ENCODE peak calls at places on chromosomes 3 and 15, in five cellular contexts. H, P, G, T and D are unnamed samples. For H3K4me1, the result is how much of the 10 kb centered on the place peaks cover.

GRCh38 chr3:73512095-73512494 is 112.6 kb downstream of the PDZRN3 start:
- DNase-seq in T (no peak), G (no peak), H (no peak), P (no peak), D (no peak)

GRCh38 chr15:90234519-90234988 is 545 bp downstream of the GDPGP1 start:
- DNase-seq in P (no peak), H (peak), T (no peak), G (no peak), D (no peak)

GRCh38 chr3:108953210-108953609 is 469 bp downstream of the GUCA1C start:
- DNase-seq in P (no peak), H (peak), T (no peak), G (no peak), D (peak)

GRCh38 chr15:77455696-77456293 is 35.1 kb downstream of the HMG20A start:
- DNase-seq in H (peak), G (no peak), P (no peak), T (no peak), D (no peak)

GRCh38 chr3:32160706-32161105 is 54.3 kb downstream of the GPD1L start:
- DNase-seq in T (no peak), P (no peak), G (no peak), H (no peak), D (no peak)

GRCh38 chr15:81930582-81931369 is 115.0 kb downstream of the MEX3B start:
- DNase-seq in T (no peak), H (peak), P (no peak), G (no peak), D (no peak)

GRCh38 chr15:65584241-65584640 is 26.7 kb downstream of the INTS14 start:
- DNase-seq in P (no peak), T (no peak), H (no peak), G (no peak), D (no peak)

GRCh38 chr15:85837011-85837433 is 42.3 kb upstream of the KLHL25 start:
- DNase-seq in G (no peak), P (no peak), H (peak), T (no peak), D (peak)

GRCh38 chr3:25454411-25454927 is 26.4 kb downstream of the RARB start:
- DNase-seq in T (no peak), G (no peak), H (peak), P (no peak), D (peak)

GRCh38 chr3:185216587-185216918 is 37.3 kb downstream of the EHHADH start:
- DNase-seq in G (no peak), H (no peak), T (peak), P (no peak), D (no peak)

GRCh38 chr3:36893137-36893557 is 51.7 kb downstream of the TRANK1 start:
- DNase-seq in T (peak), P (no peak), G (peak), H (peak), D (peak)

GRCh38 chr3:179750720-179751328 is 98.0 kb downstream of the USP13 start:
- DNase-seq in P (no peak), H (peak), G (no peak), T (no peak), D (peak)

GRCh38 chr3:149460123-149460522 is 14.4 kb upstream of the TM4SF4 start:
- DNase-seq in P (peak), H (no peak), G (peak), T (no peak), D (no peak)

GRCh38 chr3:32340639-32341365 is 50.9 kb upstream of the CMTM7 start:
- DNase-seq in T (peak), H (no peak), P (no peak), G (no peak), D (no peak)

GRCh38 chr3:159854500-159855124 is 134.0 kb upstream of the IL12A start:
- DNase-seq in G (no peak), P (no peak), H (peak), T (no peak), D (peak)

GRCh38 chr3:189292667-189293478 is 121.1 kb downstream of the TPRG1 start:
- DNase-seq in H (peak), P (no peak), G (no peak), T (no peak), D (no peak)

GRCh38 chr3:133882986-133883586 is 12.6 kb downstream of the RAB6B start:
- DNase-seq in P (no peak), T (no peak), H (no peak), G (no peak), D (no peak)

GRCh38 chr3:13406200-13406599 is 13.9 kb downstream of the NUP210 start:
- DNase-seq in H (no peak), T (no peak), G (no peak), P (no peak), D (no peak)
- H3K27ac ChIP-seq in H (no peak), T (no peak), G (no peak), P (no peak), D (no peak)

GRCh38 chr3:50317303-50317702 is 5.2 kb downstream of the HYAL2 start:
- DNase-seq in H (no peak), T (peak), P (no peak), G (no peak), D (no peak)
- H3K4me1 ChIP-seq in H (under half), T (under half), P (half or more), G (half or more), D (under half)

GRCh38 chr3:111923821-111924220 is 55.0 kb upstream of the ABHD10 start:
- DNase-seq in H (no peak), G (no peak), T (no peak), P (no peak), D (no peak)
- H3K27ac ChIP-seq in H (no peak), G (peak), T (peak), P (peak), D (peak)

GRCh38 chr3:62379206-62379834 is 6.0 kb upstream of the FEZF2 start:
- DNase-seq in T (no peak), H (no peak), P (no peak), G (no peak), D (no peak)
- H3K4me1 ChIP-seq in T (under half), H (under half), P (under half), G (under half), D (under half)

DNA sequence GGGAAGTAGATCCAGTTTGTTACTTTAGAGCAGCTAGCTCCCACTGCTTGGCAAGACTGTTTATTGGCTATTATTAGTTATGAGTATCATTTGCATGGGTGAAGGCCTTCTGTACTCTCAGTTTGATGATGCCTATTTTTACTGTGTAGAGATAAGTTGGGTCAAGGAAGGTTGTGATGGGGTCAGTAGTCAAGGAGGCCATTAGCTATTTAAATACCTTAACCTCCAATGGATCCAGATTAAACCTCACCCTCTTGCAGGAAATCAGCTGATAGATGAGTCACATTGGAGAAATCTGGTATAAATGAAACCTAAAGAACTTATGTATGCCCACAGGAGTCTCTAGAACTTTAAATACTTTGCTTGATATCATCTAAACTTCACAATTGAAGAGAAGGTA is 45.0 kb downstream of the THBS1 start:
- DNase-seq in G (no peak), H (no peak), P (no peak), T (no peak), D (no peak)
- H3K27ac ChIP-seq in G (no peak), H (no peak), P (peak), T (no peak), D (peak)

DNA sequence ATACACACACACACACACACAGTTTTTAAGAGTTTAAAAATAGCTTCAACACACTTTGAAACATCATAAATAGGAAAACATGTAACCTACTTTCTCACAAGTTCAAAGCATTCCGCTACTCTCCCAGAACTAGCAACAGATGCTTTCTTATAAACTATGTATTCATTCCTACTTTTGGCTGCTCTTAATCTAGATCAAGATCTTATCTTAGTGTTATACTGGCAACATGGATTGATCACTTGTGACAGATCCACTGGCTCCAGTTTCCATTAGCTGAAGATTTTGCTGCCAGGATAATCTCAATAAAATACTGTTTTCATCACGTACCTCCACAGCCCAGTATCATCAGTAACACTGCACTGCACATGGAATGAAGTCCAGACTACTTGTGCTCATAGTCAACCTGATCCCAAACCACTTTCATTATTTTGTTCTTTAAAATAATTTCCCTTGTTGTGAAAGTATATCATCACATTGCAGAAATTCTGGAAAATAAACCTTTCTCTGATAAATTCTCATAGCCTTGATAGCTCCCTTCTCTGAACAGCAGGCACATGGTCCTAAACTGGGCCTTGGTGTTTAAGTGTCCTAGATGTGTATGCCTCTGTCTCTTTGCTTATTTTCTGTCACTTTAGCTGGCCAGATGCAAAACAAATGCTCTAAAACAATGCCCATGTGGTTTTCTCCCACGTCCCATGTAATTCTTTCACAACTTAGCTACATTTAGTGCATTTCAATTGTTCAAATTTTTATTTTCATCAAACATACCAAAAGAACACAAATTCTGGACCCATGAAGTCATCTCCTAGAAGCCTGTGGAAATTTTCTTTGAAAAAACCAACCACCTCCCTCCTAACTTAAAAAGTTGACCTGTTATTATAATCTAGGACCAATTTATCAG is 491.5 kb upstream of the AGTR1 start:
- DNase-seq in P (no peak), G (no peak), H (no peak), T (no peak), D (no peak)
- H3K4me1 ChIP-seq in P (under half), G (under half), H (under half), T (under half), D (under half)

GRCh38 chr15:43550527-43551363 is 33.3 kb downstream of the MAP1A start:
- DNase-seq in H (no peak), P (no peak), T (no peak), G (peak), D (no peak)

GRCh38 chr15:43552261-43552660 is 34.9 kb downstream of the MAP1A start:
- DNase-seq in P (no peak), T (no peak), H (no peak), G (no peak), D (no peak)

GRCh38 chr15:43545426-43545825 is 28.0 kb downstream of the MAP1A start:
- DNase-seq in P (no peak), T (no peak), G (no peak), H (peak), D (no peak)

GRCh38 chr15:43544266-43544665 is 26.9 kb downstream of the MAP1A start:
- DNase-seq in T (no peak), P (no peak), G (no peak), H (no peak), D (no peak)

DNA sequence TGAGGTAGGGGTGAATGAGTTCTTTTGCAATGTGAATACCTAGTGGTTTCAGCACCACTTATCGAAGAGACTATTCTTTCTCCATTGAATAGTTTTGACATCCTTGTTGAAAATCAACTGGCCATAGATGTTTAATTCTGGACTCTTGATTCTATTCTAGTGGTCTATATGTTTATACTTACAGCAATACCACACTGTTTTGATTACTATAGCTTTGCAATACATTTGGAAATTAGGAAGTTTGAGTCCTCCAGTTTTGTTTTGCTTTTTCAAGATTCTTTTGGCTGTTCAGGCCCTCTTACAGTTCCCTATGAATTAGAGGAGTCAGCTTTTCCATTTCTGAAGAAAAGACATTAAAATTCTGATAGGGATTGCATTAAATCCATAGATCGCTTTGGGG is 30.1 kb downstream of the MAP1A start:
- DNase-seq in T (no peak), P (no peak), G (no peak), H (no peak), D (no peak)
- H3K27ac ChIP-seq in T (no peak), P (no peak), G (no peak), H (no peak), D (no peak)

GRCh38 chr3:42166214-42166613 is 75.1 kb downstream of the TRAK1 start:
- DNase-seq in T (no peak), P (no peak), G (no peak), H (no peak), D (no peak)

GRCh38 chr3:42166662-42167300 is 75.6 kb downstream of the TRAK1 start:
- DNase-seq in T (no peak), G (no peak), H (no peak), P (no peak), D (no peak)

GRCh38 chr3:42173307-42173706 is 82.2 kb downstream of the TRAK1 start:
- DNase-seq in H (no peak), T (no peak), G (no peak), P (no peak), D (no peak)

GRCh38 chr3:42172047-42172654 is 81.0 kb downstream of the TRAK1 start:
- DNase-seq in T (no peak), H (no peak), G (no peak), P (no peak), D (no peak)

GRCh38 chr3:42169579-42169978 is 78.4 kb downstream of the TRAK1 start:
- DNase-seq in G (no peak), H (no peak), P (no peak), T (no peak), D (no peak)
- H3K4me1 ChIP-seq in G (under half), H (under half), P (half or more), T (under half), D (under half)

DNA sequence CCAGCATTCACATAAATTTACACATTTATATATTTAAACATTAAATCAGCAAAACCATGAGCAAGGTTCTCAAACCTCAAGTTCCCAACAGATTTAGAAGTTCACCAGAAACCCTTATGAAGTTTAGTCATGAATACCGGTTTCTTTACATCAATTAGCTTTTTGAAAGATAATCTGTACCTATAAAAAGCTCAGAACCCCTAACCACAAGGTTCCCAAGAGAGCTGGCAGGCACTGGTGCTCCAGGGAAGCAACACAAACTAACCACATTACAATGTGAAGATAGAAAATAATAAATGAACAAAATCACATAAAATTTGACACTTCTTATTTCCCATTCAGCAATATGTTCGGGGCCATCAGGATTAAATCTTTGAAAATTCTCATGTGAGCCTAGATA is 150.9 kb downstream of the FBN1 start:
- DNase-seq in H (no peak), G (no peak), T (no peak), P (no peak), D (no peak)
- H3K27ac ChIP-seq in H (no peak), G (no peak), T (no peak), P (peak), D (peak)

DNA sequence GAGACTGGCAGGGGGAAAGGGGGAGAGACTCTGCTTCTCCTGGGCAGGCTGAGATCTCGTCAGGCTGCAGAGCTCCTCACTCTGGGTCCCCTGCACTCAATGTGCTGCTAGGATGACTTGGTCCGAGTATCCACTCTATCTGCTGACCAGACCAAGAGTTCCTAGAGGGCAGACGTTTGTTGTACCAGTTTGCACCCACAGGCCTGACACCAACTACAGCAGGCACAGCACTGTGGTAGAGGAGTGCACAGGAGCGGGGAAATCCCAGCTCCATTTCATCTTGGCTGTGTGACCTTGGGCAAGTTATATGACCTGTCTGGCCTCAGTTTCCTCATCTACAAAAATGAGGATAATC is 29.0 kb downstream of the CCDC12 start:
- DNase-seq in T (no peak), G (no peak), H (no peak), P (no peak), D (no peak)
- H3K4me1 ChIP-seq in T (half or more), G (half or more), H (half or more), P (half or more), D (under half)